ENCODE peak calls at places on chromosome 14, in eight cellular contexts. K is vagina, R is tibial nerve, H is psoas muscle, I is brain microvascular endothelial cell, G is endodermal cell, V is pancreas, M is adrenal gland. P is an unnamed sample.

GRCh38 chr14:100698066-100698465 is 28.6 kb upstream of the DLK1 start:
- DNase-seq in R (no peak), M (no peak), V (no peak), I (no peak), H (no peak), G (no peak), K (no peak), P (no peak)

GRCh38 chr14:34794941-34795340 is 80.2 kb downstream of the BAZ1A start:
- DNase-seq in K (no peak), M (no peak), V (no peak), H (no peak), G (no peak), I (no peak), R (no peak), P (no peak)

GRCh38 chr14:23577004-23577681 is 1.4 kb downstream of the JPH4 start:
- DNase-seq in M (peak; percentile 40), V (no peak), I (no peak), H (no peak), K (peak; percentile 71), R (no peak), G (peak; percentile 75), P (no peak)

GRCh38 chr14:74983343-74983742 is 19.4 kb upstream of the EIF2B2 start:
- DNase-seq in M (no peak), R (no peak), I (no peak), V (no peak), K (no peak), G (no peak), H (no peak), P (no peak)

GRCh38 chr14:92903359-92903758 is 19.6 kb upstream of the CHGA start:
- DNase-seq in V (no peak), K (no peak), R (no peak), I (no peak), G (no peak), M (no peak), H (no peak), P (no peak)

GRCh38 chr14:65134651-65135579 is 32.6 kb upstream of the MAX start:
- DNase-seq in I (no peak), R (no peak), K (no peak), V (no peak), M (no peak), H (no peak), G (no peak), P (no peak)

GRCh38 chr14:29353473-29353872 is 574.2 kb downstream of the PRKD1 start:
- DNase-seq in G (no peak), M (no peak), H (no peak), K (no peak), R (no peak), V (no peak), I (no peak), P (no peak)

GRCh38 chr14:41785696-41786095 is 179.0 kb downstream of the LRFN5 start:
- DNase-seq in R (no peak), H (no peak), G (peak; percentile 53), V (no peak), I (no peak), M (no peak), K (no peak), P (no peak)

GRCh38 chr14:85528882-85529585 is 910 bp upstream of the FLRT2 start:
- DNase-seq in R (no peak), I (peak; percentile 73), V (peak; percentile 27), M (no peak), H (no peak), G (peak; percentile 64), K (no peak), P (no peak)

GRCh38 chr14:27384124-27384523 is 786.3 kb upstream of the NOVA1 start:
- DNase-seq in R (no peak), V (no peak), I (no peak), G (no peak), H (peak; percentile 2), K (no peak), M (no peak), P (no peak)

GRCh38 chr14:68779761-68780323 is 13.0 kb downstream of the ZFP36L1 start:
- DNase-seq in H (no peak), G (peak; percentile 37), V (no peak), I (peak; percentile 70), R (no peak), M (peak; percentile 12), K (peak; percentile 90), P (no peak)

GRCh38 chr14:90287791-90288190 is 31.4 kb downstream of the PSMC1 start:
- DNase-seq in G (peak; percentile 28), H (no peak), I (no peak), V (no peak), R (no peak), M (no peak), K (no peak), P (no peak)

GRCh38 chr14:32821989-32822653 is 116.6 kb upstream of the NPAS3 start:
- DNase-seq in R (no peak), M (no peak), K (no peak), H (no peak), V (no peak), I (no peak), G (no peak), P (peak; percentile 15)

GRCh38 chr14:93037354-93037753 is 78.4 kb downstream of the ITPK1 start:
- DNase-seq in R (no peak), M (no peak), G (no peak), H (no peak), I (no peak), K (no peak), V (no peak), P (no peak)

GRCh38 chr14:34000396-34000795 is 49.5 kb upstream of the EGLN3 start:
- DNase-seq in I (no peak), K (no peak), G (no peak), V (no peak), M (no peak), R (no peak), H (no peak), P (no peak)

GRCh38 chr14:50173891-50174290 is 57.5 kb downstream of the SOS2 start:
- DNase-seq in M (no peak), K (no peak), I (no peak), R (no peak), G (no peak), H (no peak), V (no peak), P (no peak)

GRCh38 chr14:80805136-80805535 is 136.4 kb downstream of the CEP128 start:
- DNase-seq in M (no peak), G (no peak), R (no peak), I (no peak), V (no peak), K (no peak), H (no peak), P (peak; percentile 8)

GRCh38 chr14:55160989-55161388 is 30.4 kb downstream of the DLGAP5 start:
- DNase-seq in I (no peak), K (no peak), M (no peak), H (no peak), V (no peak), G (no peak), R (no peak), P (no peak)

GRCh38 chr14:24172261-24172860 is 481 bp downstream of the REC8 start:
- DNase-seq in I (no peak), M (no peak), H (no peak), R (no peak), V (no peak), K (no peak), G (peak; percentile 66), P (no peak)

GRCh38 chr14:61444215-61444768 is 122.9 kb downstream of the PRKCH start:
- DNase-seq in H (no peak), I (no peak), R (no peak), K (no peak), V (no peak), M (no peak), G (no peak), P (no peak)

GRCh38 chr14:49550284-49551184 is 35.6 kb downstream of the RPS29 start:
- DNase-seq in R (no peak), K (no peak), H (no peak), V (no peak), I (no peak), M (no peak), G (no peak), P (no peak)

GRCh38 chr14:52455291-52456088 is 96.8 kb downstream of the TXNDC16 start:
- DNase-seq in K (no peak), R (no peak), V (no peak), G (no peak), H (no peak), I (peak; percentile 41), M (no peak), P (peak; percentile 46)

GRCh38 chr14:24710403-24711063 is 76.5 kb upstream of the GZMB start:
- DNase-seq in R (peak; percentile 45), G (peak; percentile 86), K (no peak), V (peak; percentile 63), M (peak; percentile 69), I (peak; percentile 47), H (peak; percentile 31), P (peak; percentile 4)

GRCh38 chr14:68688872-68689371 is 103.9 kb downstream of the ZFP36L1 start:
- DNase-seq in V (no peak), M (no peak), H (no peak), K (no peak), R (no peak), G (no peak), I (peak; percentile 52), P (no peak)

DNA sequence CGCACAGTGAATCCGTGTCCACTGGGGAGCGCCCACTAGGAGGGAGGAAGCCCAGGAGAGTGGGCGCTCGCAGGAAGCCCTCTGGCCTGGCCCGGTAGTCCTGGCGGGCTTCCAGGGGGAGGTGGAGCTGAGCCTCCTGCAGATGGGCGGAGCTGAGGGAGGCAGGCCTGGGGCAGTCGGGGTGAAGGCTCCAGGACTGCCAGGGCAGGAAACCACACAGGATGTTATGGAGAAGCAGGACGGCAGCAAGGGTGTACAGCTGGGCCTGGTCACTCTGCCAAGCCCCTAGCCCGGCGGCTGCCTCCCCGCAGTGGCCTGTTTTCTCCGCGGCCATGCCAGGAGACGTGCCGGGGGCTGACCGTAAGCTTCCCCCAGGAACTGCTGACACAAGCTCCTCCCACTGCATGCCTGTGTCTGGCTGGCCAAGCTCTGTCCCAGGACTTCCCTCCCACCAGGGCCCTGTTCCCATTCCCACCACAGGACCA is 143.5 kb upstream of the C14orf180 start:
- DNase-seq in H (peak; percentile 70), R (no peak), G (peak; percentile 77), K (peak; percentile 78), I (peak; percentile 16), M (peak; percentile 73), V (peak; percentile 66), P (no peak)
- H3K4me3 ChIP-seq in H (peak overlapping the region; percentile 49), R (peak overlapping the region; percentile 6), G (no peak overlapping the region), K (peak overlapping the region; percentile 5), I (no peak overlapping the region), M (no peak overlapping the region), V (no peak overlapping the region), P (no peak overlapping the region)

GRCh38 chr14:20631821-20632389 is 9.6 kb downstream of the OR6S1 start:
- DNase-seq in R (peak; percentile 51), G (peak; percentile 86), M (peak; percentile 80), V (peak; percentile 56), K (no peak), I (peak; percentile 72), H (peak; percentile 77), P (no peak)
- TF ChIP-seq CTCF in R (no peak), G (no peak), M (no peak), V (no peak), K (no peak), I (no peak), H (no peak), P (no peak)

GRCh38 chr14:89280612-89281011 is 136.4 kb downstream of the FOXN3 start:
- DNase-seq in H (no peak), I (no peak), M (no peak), K (no peak), R (no peak), G (no peak), V (no peak), P (no peak)
- H3K4me3 ChIP-seq in H (no peak overlapping the region), I (no peak overlapping the region), M (no peak overlapping the region), K (no peak overlapping the region), R (no peak overlapping the region), G (no peak overlapping the region), V (no peak overlapping the region), P (no peak overlapping the region)

GRCh38 chr14:72097173-72097783 is 165.0 kb downstream of the RGS6 start:
- DNase-seq in K (no peak), H (no peak), G (no peak), I (no peak), R (no peak), M (no peak), V (no peak), P (no peak)
- TF ChIP-seq CTCF in K (no peak), H (no peak), G (no peak), I (no peak), R (no peak), M (no peak), V (no peak), P (no peak)